ENCODE peak calls at places on chromosomes 3 and 15, in six cellular contexts. S, Z, P, F, H and B are unnamed samples.

GRCh38 chr3:4588410-4588809 is 95.3 kb downstream of the ITPR1 start:
- DNase-seq in S (no peak), Z (no peak), P (no peak), F (no peak), H (no peak), B (no peak)

GRCh38 chr3:175464362-175464761 is 605.2 kb downstream of the NAALADL2 start:
- DNase-seq in S (no peak), Z (no peak), P (no peak), F (no peak), H (no peak), B (no peak)

GRCh38 chr15:89395996-89396395 is 61.4 kb upstream of the POLG start:
- DNase-seq in S (no peak), Z (no peak), P (no peak), F (no peak), H (no peak), B (no peak)

GRCh38 chr15:33226559-33227181 is 32.2 kb upstream of the FMN1 start:
- DNase-seq in S (no peak), Z (no peak), P (peak), F (no peak), H (no peak), B (no peak)

GRCh38 chr3:66572938-66573710 is 72.3 kb upstream of the LRIG1 start:
- DNase-seq in S (no peak), Z (peak), P (no peak), F (no peak), H (peak), B (no peak)

GRCh38 chr3:172194702-172195392 is 155.5 kb downstream of the FNDC3B start:
- DNase-seq in S (no peak), Z (no peak), P (no peak), F (no peak), H (no peak), B (no peak)

GRCh38 chr3:192830279-192831110 is 87.2 kb downstream of the MB21D2 start:
- DNase-seq in S (no peak), Z (no peak), P (no peak), F (no peak), H (no peak), B (no peak)

GRCh38 chr3:29347412-29347811 is 66.5 kb downstream of the RBMS3 start:
- DNase-seq in S (no peak), Z (no peak), P (no peak), F (no peak), H (no peak), B (no peak)

GRCh38 chr3:69741057-69741830 is 2.0 kb downstream of the MITF start:
- DNase-seq in S (no peak), Z (no peak), P (no peak), F (no peak), H (no peak), B (no peak)

GRCh38 chr3:150763841-150764483 is 993 bp upstream of the SIAH2 start:
- DNase-seq in S (no peak), Z (no peak), P (no peak), F (no peak), H (peak), B (no peak)

GRCh38 chr3:150760431-150761200 is 2.4 kb downstream of the SIAH2 start:
- DNase-seq in S (no peak), Z (no peak), P (peak), F (no peak), H (no peak), B (no peak)

GRCh38 chr3:150763122-150763840 is at the start of gene SIAH2:
- DNase-seq in S (peak), Z (no peak), P (peak), F (peak), H (peak), B (peak)

GRCh38 chr3:150761831-150762661 is 923 bp downstream of the SIAH2 start:
- DNase-seq in S (peak), Z (no peak), P (no peak), F (no peak), H (peak), B (no peak)

GRCh38 chr3:150762662-150763121 is 277 bp downstream of the SIAH2 start:
- DNase-seq in S (no peak), Z (no peak), P (no peak), F (no peak), H (no peak), B (no peak)
- TF ChIP-seq POLR2A in S (no peak), Z (no peak), P (no peak), F (no peak), H (no peak), B (no peak)

DNA sequence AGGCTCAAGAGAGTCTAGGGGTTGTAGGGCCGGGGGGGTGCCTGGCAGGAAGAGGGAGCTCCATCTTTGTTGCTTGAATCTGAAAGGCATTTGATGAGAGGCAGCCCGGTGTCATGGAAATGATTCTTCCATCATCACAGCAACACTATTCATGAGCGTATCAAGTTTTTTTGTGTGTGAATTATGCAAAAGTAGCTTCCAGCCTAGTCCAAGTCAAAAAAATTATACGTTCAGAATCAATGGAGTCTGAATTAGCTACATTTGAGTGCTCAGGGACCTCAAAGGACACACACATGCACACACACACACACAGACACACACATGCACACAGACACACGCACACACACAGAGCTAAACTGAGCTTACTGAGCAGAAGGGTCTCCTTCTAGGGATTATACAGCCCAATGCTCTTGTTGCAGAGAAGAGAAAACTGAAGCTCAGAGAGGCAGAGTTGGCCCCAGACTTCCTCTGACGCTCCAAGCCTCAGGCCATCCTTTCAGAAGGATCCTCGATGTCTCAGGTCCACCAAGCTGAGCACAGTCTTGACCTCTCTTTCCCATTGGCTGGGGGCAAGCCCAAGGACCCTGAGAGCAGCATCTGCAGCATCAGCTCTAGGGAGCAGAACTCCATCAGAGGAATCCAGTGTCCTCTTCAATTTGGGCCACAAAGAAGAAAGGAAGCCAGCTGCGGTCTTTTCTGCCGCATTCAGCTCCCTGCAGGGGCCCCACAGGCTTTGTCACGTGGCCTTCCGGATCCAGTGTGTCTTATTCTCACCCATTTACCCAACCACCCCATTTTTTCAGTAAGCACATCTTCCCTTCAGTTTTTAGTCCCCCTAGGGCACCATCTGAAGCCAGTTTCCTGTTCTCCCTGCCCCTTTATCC is 228.0 kb downstream of the UACA start:
- DNase-seq in S (no peak), Z (no peak), P (no peak), F (peak), H (no peak), B (no peak)
- TF ChIP-seq TAF1 in S (no peak), Z (no peak), P (no peak), F (no peak), H (no peak), B (no peak)

GRCh38 chr15:79570004-79570403 is 137.9 kb downstream of the MINAR1 start:
- DNase-seq in S (no peak), Z (no peak), P (no peak), F (no peak), H (no peak), B (no peak)

DNA sequence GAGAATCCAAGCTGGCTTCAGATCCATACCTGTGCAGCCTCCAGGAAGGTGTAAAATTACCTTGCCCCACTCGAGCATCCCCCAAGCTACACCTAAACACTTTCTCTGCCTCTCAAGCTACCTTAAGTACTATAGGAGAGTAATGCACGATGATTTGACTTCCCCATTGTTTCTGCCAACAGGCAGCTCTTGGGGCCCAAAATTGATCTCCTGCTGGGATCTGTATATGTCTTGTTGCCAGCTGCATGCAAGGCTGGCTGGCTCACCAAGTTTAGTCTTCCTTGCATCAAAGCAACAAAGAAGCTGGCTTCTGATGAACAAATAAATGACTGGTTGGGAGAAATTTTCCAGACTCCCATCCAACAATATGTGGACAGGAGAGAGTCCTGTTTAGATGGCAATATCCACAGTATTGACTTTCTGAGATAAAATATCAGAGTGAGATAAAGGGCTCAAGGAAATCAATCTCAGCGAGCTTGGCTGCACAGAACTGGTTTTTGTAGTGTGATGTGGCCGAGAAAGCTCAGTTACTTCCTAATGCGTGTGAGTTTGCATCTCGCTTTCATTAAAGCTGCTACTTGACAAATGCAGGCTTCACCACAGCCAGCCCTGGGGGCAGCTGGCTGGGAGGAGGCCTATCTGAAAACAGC is 140.7 kb downstream of the MINAR1 start:
- DNase-seq in S (no peak), Z (no peak), P (no peak), F (no peak), H (no peak), B (no peak)
- TF ChIP-seq POLR2AphosphoS5 in S (no peak), Z (no peak), P (no peak), F (no peak), H (no peak), B (no peak)

GRCh38 chr15:48177875-48178611 is at the start of gene MYEF2:
- DNase-seq in S (peak), Z (peak), P (peak), F (peak), H (peak), B (peak)
- TF ChIP-seq POLR2A in S (no peak), Z (peak), P (peak), F (no peak), H (no peak), B (peak)

GRCh38 chr3:82196645-82197044 is 435.2 kb upstream of the GBE1 start:
- DNase-seq in S (no peak), Z (no peak), P (no peak), F (no peak), H (no peak), B (no peak)
- TF ChIP-seq TAF1 in S (no peak), Z (no peak), P (no peak), F (no peak), H (no peak), B (no peak)

DNA sequence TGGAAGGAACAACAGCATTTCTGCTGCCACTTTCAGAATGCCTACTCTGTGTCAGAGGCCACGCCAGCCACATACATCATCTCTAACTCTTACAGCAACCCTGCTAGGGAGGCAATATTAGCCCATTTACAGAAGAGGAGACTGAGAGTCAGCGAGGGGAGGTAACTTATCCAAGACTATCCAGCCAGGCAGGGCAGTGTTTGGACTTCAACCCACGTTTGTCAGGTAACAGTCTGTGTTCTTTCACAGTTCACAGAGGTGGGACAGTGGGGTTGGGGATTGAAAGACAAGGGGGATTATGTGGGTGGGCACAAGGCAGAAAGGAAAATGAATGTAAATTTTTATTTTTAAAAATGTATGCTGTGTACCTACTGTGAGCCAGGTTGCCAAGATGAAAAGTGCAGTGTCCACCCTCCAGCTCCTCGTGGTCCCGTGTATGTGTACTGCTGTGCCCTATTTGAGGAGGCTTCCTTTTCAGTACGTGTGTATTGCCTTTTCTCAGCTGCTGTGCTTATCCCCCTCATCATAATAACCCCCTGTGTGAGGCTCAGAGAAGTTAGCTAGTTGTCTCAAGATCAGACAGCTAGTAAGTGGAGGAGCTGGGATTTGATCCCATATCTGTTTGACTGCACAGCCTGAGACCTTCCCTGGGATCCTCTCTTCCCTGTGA is 16.5 kb upstream of the ATP2B2 start:
- DNase-seq in S (no peak), Z (no peak), P (no peak), F (no peak), H (no peak), B (no peak)
- TF ChIP-seq POLR2AphosphoS5 in S (no peak), Z (no peak), P (no peak), F (no peak), H (no peak), B (no peak)

DNA sequence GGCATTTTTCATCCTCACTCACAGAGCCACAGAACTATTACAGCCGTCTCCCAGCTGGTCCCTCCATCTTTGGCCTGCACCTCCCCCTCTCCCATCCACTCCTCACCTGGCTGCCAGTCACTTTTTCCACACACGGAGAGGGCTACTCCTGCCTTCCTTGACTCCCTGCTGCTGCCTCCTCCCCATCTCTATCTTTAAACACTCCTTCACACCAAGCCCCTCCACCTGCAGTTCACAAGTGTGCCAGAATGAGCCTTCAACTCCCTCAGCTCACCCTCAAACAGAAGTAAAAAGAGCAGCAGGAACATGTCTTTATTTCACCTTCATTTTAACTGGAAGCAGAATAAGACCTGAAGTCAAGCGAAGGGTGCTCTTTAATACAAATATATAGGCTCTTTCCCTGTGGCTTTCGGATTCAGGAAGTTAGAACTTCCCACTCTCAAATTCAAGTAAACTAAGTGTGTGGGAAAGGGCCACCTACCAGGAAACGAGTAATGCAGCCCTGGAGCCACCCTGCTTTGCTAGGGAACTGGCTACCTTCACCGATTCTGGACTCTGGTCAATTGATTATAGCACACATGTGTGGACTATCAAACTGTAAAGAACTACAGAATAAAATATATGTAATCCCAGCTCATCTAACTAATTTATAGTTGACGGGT is 116.6 kb downstream of the SENP2 start:
- DNase-seq in S (peak), Z (no peak), P (no peak), F (no peak), H (no peak), B (no peak)
- TF ChIP-seq POLR2A in S (no peak), Z (no peak), P (no peak), F (no peak), H (no peak), B (no peak)